ENCODE peak calls at places on chromosome 22, in four cellular contexts. W is GM12878, G is HepG2, Z is K562. T is an unnamed sample. For H3K4me1, the result is how much of the 10 kb centered on the place peaks cover.

GRCh38 chr22:27474112-27474571 is 327.4 kb downstream of the MN1 start:
- DNase-seq in G (no peak), W (no peak), Z (no peak), T (no peak)

GRCh38 chr22:46159777-46160176 is 9.5 kb downstream of the PPARA start:
- DNase-seq in W (no peak), G (no peak), Z (no peak), T (no peak)

GRCh38 chr22:24460418-24461089 is 33.2 kb downstream of the ADORA2A start:
- DNase-seq in W (peak), Z (no peak), G (peak), T (no peak)

GRCh38 chr22:39960791-39961746 is 872 bp downstream of the TMA7B start:
- DNase-seq in Z (peak), W (peak), G (no peak), T (no peak)

GRCh38 chr22:27130949-27131745 is 473.8 kb downstream of the MIAT start:
- DNase-seq in Z (no peak), G (no peak), W (no peak), T (no peak)

GRCh38 chr22:27752771-27753170 is 48.8 kb downstream of the MN1 start:
- DNase-seq in Z (no peak), G (no peak), W (no peak), T (no peak)

GRCh38 chr22:32649515-32650200 is 151.8 kb upstream of the TIMP3 start:
- DNase-seq in G (no peak), W (no peak), Z (peak), T (no peak)

GRCh38 chr22:39941661-39942060 is 18.5 kb upstream of the TMA7B start:
- DNase-seq in Z (no peak), W (no peak), G (peak), T (no peak)

GRCh38 chr22:29205598-29206371 is at the start of gene EMID1:
- DNase-seq in W (no peak), Z (peak), G (no peak), T (peak)

GRCh38 chr22:31085493-31085824 is 4.3 kb downstream of the SMTN start:
- DNase-seq in W (no peak), G (no peak), Z (no peak), T (peak)

GRCh38 chr22:26547426-26547825 is 35.2 kb upstream of the TFIP11 start:
- DNase-seq in G (no peak), Z (no peak), W (no peak), T (no peak)

GRCh38 chr22:31106651-31107205 is 640 bp downstream of the SELENOM start:
- DNase-seq in G (no peak), Z (no peak), W (no peak), T (peak)

GRCh38 chr22:49534386-49534785 is 293.3 kb downstream of the BRD1 start:
- DNase-seq in G (no peak), W (no peak), Z (no peak), T (no peak)

GRCh38 chr22:46233231-46233630 is 16.9 kb downstream of the CDPF1 start:
- DNase-seq in Z (no peak), G (no peak), W (no peak), T (no peak)

GRCh38 chr22:49207008-49207775 is 620.5 kb downstream of the BRD1 start:
- DNase-seq in G (no peak), W (no peak), Z (no peak), T (no peak)

GRCh38 chr22:39738746-39739145 is 154.8 kb downstream of the ENTHD1 start:
- DNase-seq in Z (no peak), G (no peak), W (no peak), T (no peak)

GRCh38 chr22:33860386-33860785 is 59.9 kb downstream of the LARGE1 start:
- DNase-seq in G (no peak), W (no peak), Z (no peak), T (no peak)

GRCh38 chr22:23233746-23234408 is 53.6 kb downstream of the BCR start:
- DNase-seq in Z (peak), W (no peak), G (no peak), T (no peak)

GRCh38 chr22:40055143-40055926 is 60.6 kb downstream of the FAM83F start:
- DNase-seq in G (no peak), W (peak), Z (peak), T (no peak)

GRCh38 chr22:33325232-33326004 is 267.2 kb upstream of the SYN3 start:
- DNase-seq in W (peak), G (no peak), Z (no peak), T (no peak)

GRCh38 chr22:32579533-32580220 is 105.1 kb downstream of the FBXO7 start:
- DNase-seq in Z (no peak), G (peak), W (no peak), T (no peak)

GRCh38 chr22:27531782-27532530 is 269.6 kb downstream of the MN1 start:
- DNase-seq in G (no peak), Z (no peak), W (no peak), T (no peak)

GRCh38 chr22:48702573-48703264 is 1125.0 kb downstream of the BRD1 start:
- DNase-seq in G (peak), Z (no peak), W (no peak), T (no peak)

GRCh38 chr22:28819253-28820096 is 19.1 kb upstream of the XBP1 start:
- DNase-seq in Z (no peak), G (peak), W (no peak), T (no peak)

GRCh38 chr22:46192210-46192993 is 42.1 kb downstream of the PPARA start:
- DNase-seq in G (no peak), W (no peak), Z (no peak), T (no peak)

GRCh38 chr22:22927888-22928665 is 40.5 kb downstream of the IGLL5 start:
- DNase-seq in W (no peak), Z (peak), G (no peak), T (no peak)

GRCh38 chr22:48944756-48945620 is 882.7 kb downstream of the BRD1 start:
- DNase-seq in W (no peak), G (no peak), Z (no peak), T (no peak)

GRCh38 chr22:22933807-22934542 is 46.4 kb downstream of the IGLL5 start:
- DNase-seq in W (no peak), Z (peak), G (no peak), T (no peak)

GRCh38 chr22:49229483-49230193 is 598.0 kb downstream of the BRD1 start:
- DNase-seq in Z (no peak), W (no peak), G (no peak), T (no peak)

GRCh38 chr22:28247667-28248363 is 328.8 kb upstream of the PITPNB start:
- DNase-seq in G (no peak), Z (peak), W (no peak), T (no peak)

GRCh38 chr22:50490531-50491308 is 4.1 kb downstream of the MIOX start:
- DNase-seq in W (no peak), Z (no peak), G (no peak), T (no peak)

DNA sequence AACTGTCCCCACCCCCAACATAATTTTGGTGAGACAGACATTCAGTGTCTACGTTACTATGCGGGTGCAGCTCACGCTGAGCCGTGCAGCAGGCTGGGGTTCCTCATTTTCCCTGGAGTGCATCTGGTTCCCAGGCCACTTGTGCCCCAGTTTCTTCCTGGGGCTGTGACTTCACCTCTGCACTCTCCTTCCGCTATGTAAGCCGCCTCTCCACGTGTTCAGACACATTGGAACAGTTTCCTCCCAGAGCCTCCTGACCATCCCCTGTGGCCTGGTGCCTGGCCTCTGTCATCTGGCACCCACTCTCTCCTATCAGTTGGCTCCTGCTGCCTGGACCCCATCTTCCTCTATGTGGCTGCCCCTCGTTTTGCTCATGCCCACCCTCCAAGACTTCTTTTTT is 46.2 kb upstream of the A4GALT start:
- DNase-seq in Z (no peak), G (no peak), W (no peak), T (no peak)
- H3K4me1 ChIP-seq in Z (under half), G (half or more), W (half or more), T (under half)

DNA sequence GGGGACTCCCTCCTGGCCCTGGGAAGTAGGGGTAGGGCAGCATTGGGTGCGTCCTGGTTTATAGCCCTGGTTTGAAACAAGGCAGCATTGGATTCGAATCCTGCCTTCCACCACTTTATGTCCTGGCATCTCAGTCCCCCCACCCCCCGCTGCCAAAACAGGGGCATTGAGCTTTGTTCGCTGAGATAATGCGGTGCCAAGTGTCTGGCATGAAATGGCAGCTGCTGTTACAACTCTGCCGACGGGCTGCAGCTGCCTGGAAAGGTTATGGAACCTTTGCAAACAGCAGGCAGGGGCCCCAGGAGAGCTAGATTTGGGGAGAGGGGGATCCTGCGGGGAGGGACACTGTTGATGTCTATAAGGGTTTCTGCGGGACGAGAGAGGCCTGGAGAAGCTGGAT is 1.9 kb downstream of the TST start:
- DNase-seq in Z (no peak), G (no peak), W (no peak), T (no peak)
- H2AFZ ChIP-seq in Z (no peak), G (no peak), W (no peak), T (no peak)

GRCh38 chr22:45059296-45059695 is 49.5 kb upstream of the PHF21B start:
- DNase-seq in Z (no peak), G (no peak), W (no peak), T (no peak)

GRCh38 chr22:45064313-45065268 is 54.8 kb upstream of the PHF21B start:
- DNase-seq in W (peak), Z (peak), G (no peak), T (no peak)

GRCh38 chr22:45065726-45066125 is 55.9 kb upstream of the PHF21B start:
- DNase-seq in Z (no peak), G (no peak), W (no peak), T (no peak)

GRCh38 chr22:45058622-45058912 is 48.8 kb upstream of the PHF21B start:
- DNase-seq in W (no peak), Z (no peak), G (no peak), T (no peak)

DNA sequence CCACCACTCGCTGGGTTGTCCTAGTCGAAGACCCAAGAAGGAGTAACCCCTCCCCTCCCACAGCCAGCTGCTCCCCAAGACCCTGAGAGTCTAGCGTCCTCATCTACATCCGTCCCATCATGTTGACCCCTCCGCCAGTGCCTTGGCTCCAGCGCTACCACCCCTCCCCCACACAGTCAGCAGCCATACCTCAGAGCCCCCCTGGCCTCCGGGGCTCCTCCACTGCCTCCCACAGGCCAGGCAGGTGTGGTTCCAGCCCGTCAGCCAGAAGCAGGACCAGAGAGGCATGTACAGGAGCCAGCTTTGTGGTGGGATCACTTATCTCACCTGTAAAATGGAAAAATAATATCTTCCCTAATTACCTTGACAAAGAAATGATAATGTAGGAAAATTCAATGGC is 51.5 kb upstream of the PHF21B start:
- DNase-seq in W (no peak), Z (no peak), G (no peak), T (peak)
- TF ChIP-seq JUNB in W (no peak), Z (no peak), G (no peak), T (no peak)

DNA sequence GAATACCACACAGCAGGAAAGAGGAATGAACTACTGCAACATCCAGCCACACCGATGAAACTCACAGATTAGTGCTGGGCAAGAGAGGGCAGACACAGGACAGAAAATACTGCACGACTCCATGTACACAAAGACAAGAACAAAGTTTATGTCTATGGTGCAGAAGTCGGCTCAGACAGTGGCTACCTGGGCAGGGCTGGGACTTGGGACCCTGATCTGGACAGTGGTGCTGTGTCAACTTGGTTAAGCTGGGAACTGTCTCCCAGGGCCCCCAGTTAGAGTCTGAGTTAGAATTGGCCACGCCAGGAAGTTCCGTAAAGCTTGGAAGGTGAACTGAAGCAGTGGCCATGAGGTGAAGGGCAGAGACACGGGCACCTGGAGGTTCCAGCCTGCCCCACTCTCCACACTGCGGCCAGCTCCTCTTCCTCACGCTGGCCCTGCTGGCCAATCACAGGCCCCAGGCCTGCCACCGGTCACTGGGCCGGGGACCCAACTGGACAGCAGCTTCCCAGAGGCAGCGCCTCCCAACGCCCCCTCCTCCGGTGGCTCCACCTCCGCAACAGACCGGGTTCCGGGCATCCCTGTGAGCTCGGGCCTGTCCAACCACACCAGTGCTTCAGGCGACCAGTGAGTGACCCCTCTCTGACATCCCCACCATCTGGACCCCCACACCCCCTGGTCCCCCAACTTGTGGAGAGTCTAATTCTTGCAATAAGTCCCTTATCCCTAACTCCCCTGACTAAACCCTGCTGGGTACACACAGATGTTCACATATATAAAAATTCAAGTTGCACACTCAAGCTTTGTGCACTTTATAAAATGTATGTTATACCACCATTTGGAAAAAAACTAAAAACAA is 93.7 kb downstream of the MICAL3 start:
- DNase-seq in W (no peak), G (peak), Z (no peak), T (no peak)
- H3K4me1 ChIP-seq in W (under half), G (under half), Z (under half), T (under half)

GRCh38 chr22:41560095-41560487 is 719 bp upstream of the CSDC2 start:
- DNase-seq in G (no peak), Z (no peak), W (no peak), T (no peak)
- H2AFZ ChIP-seq in G (no peak), Z (no peak), W (no peak), T (peak)

GRCh38 chr22:20131593-20131855 is at the start of gene ZDHHC8:
- DNase-seq in W (no peak), G (no peak), Z (peak), T (no peak)
- TF ChIP-seq JUNB in W (no peak), G (no peak), Z (no peak), T (no peak)

DNA sequence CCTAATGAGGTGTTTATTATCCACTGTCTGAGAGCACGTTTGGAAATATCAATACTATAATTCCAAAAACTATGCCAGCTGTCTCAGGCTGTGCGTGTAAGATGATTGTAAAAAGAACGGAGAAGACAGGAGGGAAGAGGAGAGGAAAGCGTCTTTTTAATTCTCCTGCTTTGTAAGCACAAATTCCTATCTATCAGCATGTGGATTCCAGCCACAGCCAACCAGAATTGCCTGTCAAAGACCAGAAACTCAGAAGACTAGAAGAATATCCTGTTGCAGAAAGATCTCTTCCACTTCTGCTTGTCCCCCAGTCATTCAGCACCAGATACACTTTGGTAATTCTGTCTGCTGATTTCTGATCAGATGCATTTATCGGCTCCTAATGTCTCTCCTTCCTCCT is 25.8 kb downstream of the APOL5 start:
- DNase-seq in W (no peak), G (no peak), Z (no peak), T (peak)
- H3K4me1 ChIP-seq in W (under half), G (under half), Z (under half), T (under half)

GRCh38 chr22:47690166-47690565 is 927.7 kb downstream of the TBC1D22A start:
- DNase-seq in W (no peak), Z (no peak), G (no peak), T (no peak)
- H2AFZ ChIP-seq in W (no peak), Z (no peak), G (no peak), T (no peak)

GRCh38 chr22:25484498-25484897 is 80.0 kb upstream of the GRK3 start:
- DNase-seq in W (no peak), G (no peak), Z (no peak), T (no peak)

GRCh38 chr22:25484916-25485315 is 79.6 kb upstream of the GRK3 start:
- DNase-seq in Z (no peak), G (no peak), W (no peak), T (no peak)

GRCh38 chr22:25487508-25487907 is 77.0 kb upstream of the GRK3 start:
- DNase-seq in G (no peak), Z (no peak), W (no peak), T (no peak)

GRCh38 chr22:25483931-25484330 is 80.5 kb upstream of the GRK3 start:
- DNase-seq in G (no peak), W (no peak), Z (no peak), T (no peak)

DNA sequence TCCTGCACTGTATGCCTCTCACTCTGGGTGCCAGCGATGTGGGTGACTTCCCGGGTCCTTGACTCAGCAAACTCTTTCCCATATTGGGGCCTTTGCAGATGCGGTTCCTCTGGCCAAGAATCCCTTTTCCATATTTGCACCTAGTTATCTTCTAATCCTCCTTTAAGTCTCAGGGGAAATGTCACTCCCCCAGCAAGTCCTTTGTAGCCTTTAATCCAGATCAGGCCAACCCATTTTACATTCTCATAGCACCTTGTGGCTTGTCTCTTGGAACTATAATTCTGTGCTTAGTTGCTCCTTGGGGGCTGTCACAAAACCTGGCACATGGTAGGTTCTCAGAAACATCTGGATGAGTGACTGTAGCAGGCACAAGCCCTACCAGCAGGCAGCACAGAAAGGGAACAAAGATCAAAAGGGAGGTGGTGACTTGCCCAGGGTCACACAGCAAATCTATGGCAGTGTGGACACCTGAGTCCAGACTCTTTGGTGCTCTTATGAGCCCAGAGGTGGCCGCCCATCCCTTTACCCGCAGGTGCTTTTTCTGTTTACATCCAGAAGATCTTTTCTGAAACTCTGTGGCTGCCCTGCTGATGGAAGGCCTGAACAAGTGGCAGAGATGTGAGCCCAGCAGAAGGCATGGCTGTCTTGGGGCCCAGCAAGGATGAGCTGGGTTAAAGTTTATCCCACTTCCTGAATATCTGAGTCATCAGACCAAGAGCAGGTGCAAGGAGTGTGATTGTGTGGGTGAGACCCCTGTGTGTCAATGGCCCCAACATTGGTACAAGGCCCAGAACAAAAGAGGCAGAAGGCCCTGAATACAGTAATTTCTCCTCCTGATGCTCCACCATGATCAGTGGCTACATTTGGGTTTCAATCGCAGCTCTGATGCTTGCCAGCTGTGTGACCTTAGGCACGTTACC is 78.6 kb upstream of the GRK3 start:
- DNase-seq in W (peak), Z (no peak), G (no peak), T (no peak)
- TF ChIP-seq JUNB in W (peak), Z (no peak), G (no peak), T (no peak)

T was measured in GM23338.